ENCODE peak calls at places on chromosome 21, in ten cellular contexts. N is foreskin fibroblast, H is PC-9, R is adrenal gland, V is lung, M is LNCaP clone FGC, X is Peyer's patch, K is cardiac fibroblast, W is PC-3, G is HFF-Myc. T is an unnamed sample.

GRCh38 chr21:34852438-34852837 is 183.6 kb downstream of the CLIC6 start:
- DNase-seq in N (no peak), M (no peak), W (no peak), R (no peak), H (no peak), X (no peak), K (no peak), V (no peak), G (no peak), T (peak; percentile 87)

GRCh38 chr21:42745511-42746239 is 92.3 kb downstream of the PDE9A start:
- DNase-seq in H (no peak), W (no peak), K (no peak), N (no peak), R (no peak), X (peak; percentile 47), G (no peak), M (no peak), V (no peak), T (no peak)

GRCh38 chr21:37047079-37047478 is 25.8 kb downstream of the PIGP start:
- DNase-seq in N (no peak), X (peak; percentile 66), R (no peak), K (no peak), M (no peak), H (peak; percentile 59), V (no peak), W (peak; percentile 83), G (no peak), T (no peak)

GRCh38 chr21:29342394-29342957 is 43.8 kb downstream of the BACH1 start:
- DNase-seq in R (no peak), G (peak; percentile 72), K (peak; percentile 93), N (peak; percentile 98), M (no peak), H (no peak), X (peak; percentile 62), V (no peak), W (peak; percentile 96), T (no peak)

GRCh38 chr21:25563399-25564116 is 43.7 kb downstream of the MRPL39 start:
- DNase-seq in W (no peak), G (no peak), H (no peak), N (no peak), M (no peak), R (no peak), K (peak; percentile 33), X (peak; percentile 58), V (no peak), T (no peak)

GRCh38 chr21:38148046-38148445 is 108.7 kb upstream of the KCNJ15 start:
- DNase-seq in X (no peak), R (no peak), N (no peak), M (no peak), K (no peak), W (peak; percentile 19), V (no peak), G (no peak), H (no peak), T (no peak)

GRCh38 chr21:43311303-43311817 is 115.6 kb downstream of the SIK1 start:
- DNase-seq in K (no peak), G (no peak), V (no peak), R (no peak), N (no peak), X (peak; percentile 78), W (no peak), H (peak; percentile 14), M (no peak), T (no peak)

GRCh38 chr21:36134820-36135390 is at the start of gene CBR3:
- DNase-seq in V (peak; percentile 47), K (peak; percentile 76), W (peak; percentile 79), R (peak; percentile 38), G (no peak), M (no peak), X (peak; percentile 64), N (peak; percentile 60), H (peak; percentile 60), T (no peak)

GRCh38 chr21:26845066-26845749 is at the start of gene ADAMTS1:
- DNase-seq in R (peak; percentile 82), G (no peak), X (peak; percentile 81), N (peak; percentile 92), V (peak; percentile 86), W (peak; percentile 76), M (no peak), H (no peak), K (peak; percentile 97), T (no peak)

GRCh38 chr21:26844258-26845065 is 747 bp downstream of the ADAMTS1 start:
- DNase-seq in W (peak; percentile 33), N (no peak), H (no peak), G (no peak), X (no peak), K (peak; percentile 62), R (peak; percentile 59), V (no peak), M (no peak), T (no peak)

GRCh38 chr21:26846036-26846931 is 1.1 kb upstream of the ADAMTS1 start:
- DNase-seq in R (peak; percentile 64), V (peak; percentile 71), X (peak; percentile 76), W (peak; percentile 69), G (no peak), M (no peak), N (peak; percentile 92), H (no peak), K (peak; percentile 93), T (no peak)

GRCh38 chr21:26843912-26844257 is 1.3 kb downstream of the ADAMTS1 start:
- DNase-seq in R (no peak), H (no peak), K (peak; percentile 49), W (peak; percentile 55), M (no peak), V (no peak), X (no peak), G (no peak), N (no peak), T (no peak)

GRCh38 chr21:26845750-26846035 is 484 bp upstream of the ADAMTS1 start:
- DNase-seq in G (no peak), R (no peak), N (no peak), M (no peak), X (no peak), W (no peak), V (no peak), H (no peak), K (no peak), T (no peak)
- TF ChIP-seq CTCF in G (no peak), R (no peak), N (no peak), M (no peak), X (no peak), W (no peak), V (no peak), H (no peak), K (no peak), T (no peak)

GRCh38 chr21:14759285-14759684 is 213.2 kb upstream of the SAMSN1 start:
- DNase-seq in M (no peak), N (no peak), W (no peak), G (no peak), V (no peak), X (no peak), R (no peak), H (no peak), K (no peak), T (no peak)

GRCh38 chr21:14762309-14762708 is 216.2 kb upstream of the SAMSN1 start:
- DNase-seq in N (no peak), G (no peak), M (no peak), K (no peak), V (no peak), H (no peak), R (no peak), W (no peak), X (no peak), T (no peak)

GRCh38 chr21:14766241-14766640 is 220.1 kb upstream of the SAMSN1 start:
- DNase-seq in V (no peak), G (no peak), N (no peak), K (no peak), W (peak; percentile 8), H (no peak), M (no peak), R (no peak), X (no peak), T (no peak)

GRCh38 chr21:14763695-14764064 is 217.6 kb upstream of the SAMSN1 start:
- DNase-seq in X (no peak), N (no peak), H (no peak), G (no peak), R (no peak), M (no peak), W (no peak), K (no peak), V (no peak), T (no peak)

GRCh38 chr21:14762734-14763694 is 216.9 kb upstream of the SAMSN1 start:
- DNase-seq in W (no peak), G (no peak), V (no peak), X (no peak), K (no peak), M (no peak), R (no peak), H (no peak), N (no peak), T (no peak)
- H3K4me3 ChIP-seq in W (no peak overlapping the region), G (no peak overlapping the region), V (no peak overlapping the region), X (peak overlapping the region; percentile 17), K (no peak overlapping the region), M (no peak overlapping the region), R (peak overlapping the region; percentile 1), H (no peak overlapping the region), N (no peak overlapping the region), T (no peak overlapping the region)

DNA sequence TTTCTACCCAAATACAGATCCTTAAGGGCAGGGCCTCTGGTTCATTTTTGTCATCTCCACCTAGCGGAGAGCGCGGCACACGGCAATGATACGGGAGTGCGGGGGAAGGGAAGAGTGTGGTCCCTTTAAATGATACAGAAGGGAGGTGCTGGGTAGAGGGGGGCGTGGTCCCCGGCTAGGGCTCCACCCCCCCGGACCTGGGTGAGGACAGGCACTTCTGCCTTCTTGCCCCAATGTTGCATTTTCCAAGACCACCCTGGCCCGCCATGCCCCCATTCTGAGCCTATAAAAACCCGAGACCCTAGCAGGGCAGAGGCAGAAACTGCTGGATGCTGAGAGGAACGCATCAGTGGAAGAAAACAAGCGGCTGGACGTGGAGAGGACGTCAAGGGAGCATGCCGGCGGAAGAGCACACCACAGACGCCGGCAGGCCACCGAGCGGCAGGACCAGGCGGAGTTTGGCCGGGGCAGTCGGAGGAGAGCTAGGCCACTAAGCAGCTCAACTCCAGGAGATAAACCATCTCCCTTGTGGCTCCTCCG is 30.0 kb downstream of the LRRC3 start:
- DNase-seq in N (no peak), M (no peak), R (peak; percentile 51), H (no peak), V (peak; percentile 55), W (no peak), G (no peak), K (peak; percentile 18), X (no peak), T (no peak)
- TF ChIP-seq CTCF in N (no peak), M (no peak), R (peak; percentile 6), H (no peak), V (no peak), W (no peak), G (no peak), K (peak; percentile 46), X (no peak), T (peak; percentile 35)

GRCh38 chr21:40947713-40948112 is 100.8 kb upstream of the DSCAM start:
- DNase-seq in H (no peak), R (no peak), X (no peak), N (no peak), W (no peak), V (no peak), G (no peak), K (no peak), M (no peak), T (no peak)

GRCh38 chr21:40952551-40953330 is 105.8 kb upstream of the DSCAM start:
- DNase-seq in G (no peak), R (no peak), V (no peak), N (no peak), W (no peak), K (no peak), H (no peak), X (no peak), M (no peak), T (no peak)

DNA sequence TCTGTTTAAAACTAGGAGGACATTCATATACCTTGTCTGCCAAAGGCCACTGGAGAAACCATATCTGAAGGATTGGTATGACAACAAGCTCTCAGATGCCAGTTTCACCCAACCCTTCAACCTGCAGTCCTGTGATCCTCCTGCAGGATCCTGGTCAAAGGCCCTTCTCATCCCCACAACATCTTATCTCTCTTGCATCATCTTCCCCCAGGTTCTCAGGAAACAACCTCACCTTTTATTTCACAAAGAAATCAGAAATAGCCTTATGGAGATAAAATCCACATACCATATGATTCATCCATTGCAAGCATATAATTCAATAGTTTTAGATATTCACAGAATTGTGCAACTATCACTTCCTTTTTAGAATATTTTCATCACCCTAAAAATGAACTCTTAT is 104.0 kb upstream of the DSCAM start:
- DNase-seq in M (no peak), X (no peak), G (no peak), R (no peak), H (no peak), N (no peak), W (no peak), K (no peak), V (no peak), T (no peak)
- H3K4me3 ChIP-seq in M (no peak overlapping the region), X (no peak overlapping the region), G (no peak overlapping the region), R (no peak overlapping the region), H (no peak overlapping the region), N (no peak overlapping the region), W (no peak overlapping the region), K (no peak overlapping the region), V (no peak overlapping the region), T (no peak overlapping the region)